ENCODE peak calls at places on chromosomes 1 and 21, in ten cellular contexts. X, F, L, C, Y, O, T, U, R and Q are unnamed samples.

GRCh38 chr1:61318319-61319125 is 236.2 kb downstream of the NFIA start:
- DNase-seq in C (peak; percentile 60), L (no peak), R (peak; percentile 19), T (no peak), F (no peak), Y (no peak), U (peak; percentile 57), O (no peak), X (peak; percentile 72), Q (peak; percentile 19)

GRCh38 chr1:72498393-72498792 is 216.1 kb upstream of the NEGR1 start:
- DNase-seq in Y (no peak), R (no peak), F (no peak), C (no peak), X (no peak), T (no peak), U (no peak), O (no peak), L (no peak), Q (no peak)

GRCh38 chr1:67339623-67340343 is 32.1 kb downstream of the IL12RB2 start:
- DNase-seq in C (peak; percentile 25), R (peak; percentile 39), T (no peak), Y (no peak), X (no peak), L (no peak), O (peak; percentile 84), U (peak; percentile 81), F (no peak), Q (peak; percentile 27)

GRCh38 chr1:35305383-35305782 is 36.9 kb downstream of the ZMYM4 start:
- DNase-seq in Y (no peak), O (no peak), T (no peak), U (no peak), R (no peak), C (no peak), F (no peak), X (no peak), L (no peak), Q (no peak)

GRCh38 chr1:226408285-226409184 is 642 bp upstream of the PARP1 start:
- DNase-seq in R (no peak), X (no peak), C (no peak), F (no peak), T (peak; percentile 43), O (no peak), U (no peak), L (peak; percentile 57), Y (no peak), Q (no peak)

GRCh38 chr1:230816018-230816417 is 52.3 kb downstream of the C1orf198 start:
- DNase-seq in L (no peak), R (no peak), C (no peak), X (peak; percentile 32), Y (no peak), F (no peak), U (no peak), T (no peak), O (no peak), Q (no peak)

GRCh38 chr1:3515272-3515671 is 60.8 kb downstream of the ARHGEF16 start:
- DNase-seq in O (no peak), Y (no peak), F (no peak), L (no peak), U (no peak), T (no peak), R (no peak), C (no peak), X (no peak), Q (no peak)

GRCh38 chr1:170126691-170127090 is 19.1 kb upstream of the NTMT2 start:
- DNase-seq in X (no peak), Y (no peak), U (peak; percentile 91), F (peak; percentile 11), O (peak; percentile 81), R (no peak), T (no peak), C (peak; percentile 67), L (no peak), Q (peak; percentile 23)

GRCh38 chr1:167501513-167502191 is 16.7 kb downstream of the CD247 start:
- DNase-seq in O (no peak), U (no peak), L (no peak), T (no peak), Y (no peak), F (no peak), X (peak; percentile 26), R (no peak), C (no peak), Q (no peak)

GRCh38 chr21:43812139-43812821 is 22.9 kb downstream of the RRP1 start:
- DNase-seq in X (no peak), T (peak; percentile 70), U (no peak), C (no peak), R (no peak), L (peak; percentile 83), F (no peak), O (peak; percentile 28), Y (no peak), Q (peak; percentile 63)

GRCh38 chr1:103107696-103108524 is at the start of gene COL11A1:
- DNase-seq in C (no peak), T (no peak), Y (no peak), L (no peak), U (no peak), O (no peak), X (no peak), F (peak; percentile 12), R (no peak), Q (no peak)

GRCh38 chr1:169288011-169288414 is 79.6 kb downstream of the NME7 start:
- DNase-seq in X (no peak), O (peak; percentile 57), C (no peak), L (no peak), Y (no peak), T (no peak), F (no peak), U (no peak), R (no peak), Q (no peak)